ENCODE peak calls at places on chromosomes 4 and X, in four cellular contexts. S, K, P and O are unnamed samples.

GRCh38 chr4:110514889-110515479 is 39.0 kb downstream of the ENPEP start:
- DNase-seq in S (no peak), K (peak), P (peak), O (no peak)

GRCh38 chr4:188214861-188215260 is 75.6 kb downstream of the TRIML1 start:
- DNase-seq in K (peak), S (no peak), P (no peak), O (peak)

GRCh38 chrX:148422531-148422930 is 77.9 kb upstream of the AFF2 start:
- DNase-seq in K (no peak), S (no peak), P (no peak), O (no peak)

GRCh38 chrX:139831017-139831416 is 101.8 kb downstream of the ATP11C start:
- DNase-seq in P (no peak), K (no peak), S (no peak), O (no peak)

GRCh38 chr4:32560306-32560705 is 1840.1 kb downstream of the PCDH7 start:
- DNase-seq in P (no peak), K (no peak), S (no peak), O (no peak)

GRCh38 chr4:52704133-52704532 is 45.0 kb upstream of the USP46 start:
- DNase-seq in P (no peak), K (no peak), S (no peak), O (no peak)

GRCh38 chr4:128653514-128654420 is 155.7 kb upstream of the JADE1 start:
- DNase-seq in S (no peak), K (no peak), P (no peak), O (no peak)

GRCh38 chrX:150421816-150422215 is 58.7 kb downstream of the MAMLD1 start:
- DNase-seq in K (no peak), P (no peak), S (no peak), O (no peak)

GRCh38 chrX:103538728-103539127 is 19.4 kb upstream of the RAB40A start:
- DNase-seq in P (no peak), K (no peak), S (no peak), O (no peak)

GRCh38 chr4:78656968-78657445 is 105.4 kb downstream of the ANXA3 start:
- DNase-seq in P (no peak), S (no peak), K (no peak), O (no peak)

GRCh38 chrX:113868169-113868568 is 715.7 kb upstream of the HTR2C start:
- DNase-seq in S (no peak), K (no peak), P (peak), O (no peak)
- TF ChIP-seq RFX5 in S (no peak), K (no peak), P (no peak), O (no peak)

DNA sequence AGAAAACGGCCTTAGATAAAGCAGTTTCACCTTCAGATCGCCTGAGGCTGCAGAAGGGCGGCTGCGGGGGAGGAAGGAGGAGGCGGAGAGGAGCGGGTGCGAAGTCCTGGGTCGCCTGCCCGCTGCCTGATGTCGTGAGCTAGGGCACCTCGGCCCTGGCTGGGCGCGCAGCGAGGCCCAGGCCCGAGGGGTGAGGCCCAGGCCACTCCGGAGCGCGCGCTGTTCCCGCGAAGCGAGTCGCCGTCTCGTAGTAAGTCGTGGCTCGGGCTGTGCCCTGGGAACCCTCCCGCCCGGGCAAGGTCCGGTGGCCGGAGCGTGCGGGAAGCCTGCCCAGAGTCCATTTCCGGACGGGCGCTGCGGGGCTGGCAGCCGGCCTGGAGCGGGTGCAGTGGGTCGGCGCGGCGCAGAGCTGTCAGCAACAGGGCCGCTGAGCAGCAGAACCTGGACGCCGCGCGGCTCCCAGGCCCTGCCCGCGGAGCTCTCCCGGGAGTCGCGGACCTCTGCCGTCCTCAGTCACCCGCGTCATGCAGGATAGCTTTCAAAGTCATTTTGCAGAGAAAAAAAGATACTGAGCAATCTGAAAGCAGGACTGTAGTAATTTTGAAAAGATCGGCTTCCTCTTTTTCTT is 18.7 kb downstream of the TRIM2 start:
- DNase-seq in K (no peak), P (peak), S (no peak), O (no peak)
- TF ChIP-seq PBX3 in K (no peak), P (no peak), S (no peak), O (no peak)

GRCh38 chr4:1744552-1744951 is 23.2 kb downstream of the TACC3 start:
- DNase-seq in S (no peak), K (no peak), P (no peak), O (no peak)
- H3K4me2 ChIP-seq in S (no peak), K (no peak), P (no peak), O (no peak)

DNA sequence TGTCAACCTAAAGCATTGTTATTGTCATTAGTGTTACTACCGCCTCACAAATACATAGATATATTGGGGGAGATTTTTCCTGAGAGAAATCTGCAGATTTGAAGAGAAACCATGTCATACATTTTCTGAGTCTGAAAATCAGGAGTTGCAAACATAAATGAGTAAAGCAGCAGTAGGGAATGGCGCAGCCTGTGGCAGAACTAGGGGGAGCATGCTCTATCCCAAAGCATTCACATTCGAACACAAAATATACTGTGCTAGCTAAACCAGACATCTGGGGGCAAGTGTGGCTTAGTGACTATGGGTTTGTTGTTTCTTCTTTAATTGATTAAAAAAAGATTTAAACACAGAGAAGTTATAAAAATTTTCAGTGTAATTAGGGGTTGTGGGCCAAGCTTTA is 83.2 kb downstream of the CPE start:
- DNase-seq in S (no peak), K (no peak), P (no peak), O (no peak)
- TF ChIP-seq RFX5 in S (no peak), K (no peak), P (no peak), O (no peak)